ENCODE peak calls at places on chromosome 3, in five cellular contexts. U is tibial artery, Z is amniotic stem cell, S is GM13977, F is C1 segment of cervical spinal cord. N is an unnamed sample.

GRCh38 chr3:135887220-135887619 is 78.3 kb upstream of the PPP2R3A start:
- DNase-seq in U (no peak), Z (no peak), S (no peak), F (no peak), N (no peak)

GRCh38 chr3:29758108-29759020 is 477.5 kb downstream of the RBMS3 start:
- DNase-seq in U (no peak), Z (no peak), S (no peak), F (no peak), N (no peak)

GRCh38 chr3:66302288-66302687 is 81.5 kb downstream of the SLC25A26 start:
- DNase-seq in U (no peak), Z (no peak), S (no peak), F (no peak), N (no peak)

GRCh38 chr3:105904683-105905320 is 36.0 kb upstream of the CBLB start:
- DNase-seq in U (no peak), Z (no peak), S (no peak), F (no peak), N (no peak)

GRCh38 chr3:102006812-102007485 is 157.6 kb downstream of the NFKBIZ start:
- DNase-seq in U (peak), Z (peak), S (no peak), F (no peak), N (no peak)

GRCh38 chr3:9715764-9716437 is 12.3 kb downstream of the CPNE9 start:
- DNase-seq in U (peak), Z (peak), S (no peak), F (peak), N (peak)

GRCh38 chr3:52531636-52532516 is 1.8 kb downstream of the NT5DC2 start:
- DNase-seq in U (no peak), Z (no peak), S (peak), F (no peak), N (no peak)

GRCh38 chr3:168248383-168249047 is 152.8 kb upstream of the GOLIM4 start:
- DNase-seq in U (no peak), Z (peak), S (peak), F (no peak), N (no peak)

GRCh38 chr3:192899540-192899982 is 18.1 kb downstream of the MB21D2 start:
- DNase-seq in U (no peak), Z (no peak), S (no peak), F (no peak), N (no peak)

GRCh38 chr3:124032351-124032880 is 40.5 kb upstream of the ROPN1 start:
- DNase-seq in U (peak), Z (no peak), S (no peak), F (no peak), N (peak)

GRCh38 chr3:185200639-185201038 is 47.8 kb upstream of the C3orf70 start:
- DNase-seq in U (no peak), Z (peak), S (no peak), F (no peak), N (no peak)

GRCh38 chr3:98812851-98813374 is 49.8 kb downstream of the ST3GAL6 start:
- DNase-seq in U (no peak), Z (no peak), S (peak), F (no peak), N (no peak)

GRCh38 chr3:61177450-61177849 is 73.8 kb downstream of the FHIT start:
- DNase-seq in U (no peak), Z (no peak), S (no peak), F (no peak), N (no peak)

GRCh38 chr3:73576995-73577394 is 47.7 kb downstream of the PDZRN3 start:
- DNase-seq in U (no peak), Z (no peak), S (no peak), F (no peak), N (no peak)

GRCh38 chr3:138942861-138943623 is 3.9 kb downstream of the FOXL2 start:
- DNase-seq in U (no peak), Z (no peak), S (no peak), F (no peak), N (no peak)

GRCh38 chr3:167350245-167350862 is 29.7 kb downstream of the ZBBX start:
- DNase-seq in U (no peak), Z (no peak), S (peak), F (no peak), N (no peak)